ENCODE peak calls at places on chromosomes 2 and 18, in nine cellular contexts. Y is spleen, C is hepatocyte, M is tibial artery, D is sigmoid colon, T is adrenal gland, N is heart right ventricle, S is fibroblast of pulmonary artery, P is GM13977. A is an unnamed sample.

GRCh38 chr2:96825057-96825456 is 9.0 kb downstream of the CNNM3 start:
- DNase-seq in Y (peak; percentile 61), C (no peak), M (no peak), D (no peak), T (no peak), N (no peak), S (no peak), P (no peak), A (no peak)

GRCh38 chr2:241061275-241061674 is 40.8 kb downstream of the MTERF4 start:
- DNase-seq in Y (no peak), C (no peak), M (no peak), D (peak; percentile 36), T (peak; percentile 36), N (no peak), S (peak; percentile 86), P (no peak), A (no peak)

GRCh38 chr18:3891245-3891644 is 441.3 kb downstream of the TGIF1 start:
- DNase-seq in Y (no peak), C (no peak), M (no peak), D (no peak), T (peak; percentile 30), N (no peak), S (no peak), P (no peak), A (no peak)

GRCh38 chr2:128799736-128800135 is 481.1 kb upstream of the HS6ST1 start:
- DNase-seq in Y (no peak), C (no peak), M (no peak), D (no peak), T (no peak), N (no peak), S (no peak), P (no peak), A (no peak)

GRCh38 chr2:20619624-20620024 is 31.3 kb downstream of the HS1BP3 start:
- DNase-seq in Y (peak; percentile 61), C (no peak), M (peak; percentile 73), D (peak; percentile 71), T (peak; percentile 67), N (peak; percentile 71), S (no peak), P (no peak), A (no peak)

GRCh38 chr2:126444511-126444910 is 211.4 kb upstream of the GYPC start:
- DNase-seq in Y (no peak), C (no peak), M (no peak), D (no peak), T (no peak), N (no peak), S (no peak), P (no peak), A (no peak)

GRCh38 chr2:197011777-197012641 is 85.5 kb upstream of the PGAP1 start:
- DNase-seq in Y (no peak), C (peak; percentile 73), M (no peak), D (no peak), T (peak; percentile 40), N (no peak), S (peak; percentile 68), P (peak; percentile 69), A (no peak)

GRCh38 chr18:76593838-76594237 is 98.8 kb upstream of the ZNF516 start:
- DNase-seq in Y (no peak), C (no peak), M (no peak), D (no peak), T (no peak), N (no peak), S (no peak), P (no peak), A (no peak)

GRCh38 chr2:211875488-211875887 is 663.1 kb downstream of the ERBB4 start:
- DNase-seq in Y (no peak), C (no peak), M (no peak), D (no peak), T (no peak), N (no peak), S (no peak), P (no peak), A (no peak)

GRCh38 chr2:240132651-240132980 is 3.5 kb downstream of the COPS9 start:
- DNase-seq in Y (no peak), C (no peak), M (no peak), D (no peak), T (no peak), N (no peak), S (no peak), P (no peak), A (no peak)

GRCh38 chr2:229268626-229269025 is 2.5 kb downstream of the PID1 start:
- DNase-seq in Y (no peak), C (no peak), M (no peak), D (no peak), T (no peak), N (no peak), S (no peak), P (no peak), A (no peak)

GRCh38 chr2:169291517-169291916 is 70.8 kb downstream of the LRP2 start:
- DNase-seq in Y (no peak), C (no peak), M (no peak), D (no peak), T (no peak), N (no peak), S (no peak), P (no peak), A (no peak)

GRCh38 chr18:62369129-62369644 is 44.1 kb downstream of the TNFRSF11A start:
- DNase-seq in Y (no peak), C (no peak), M (no peak), D (no peak), T (no peak), N (no peak), S (no peak), P (no peak), A (no peak)

GRCh38 chr2:163191372-163191771 is 352.8 kb upstream of the KCNH7 start:
- DNase-seq in Y (no peak), C (peak; percentile 54), M (no peak), D (no peak), T (peak; percentile 30), N (no peak), S (peak; percentile 79), P (peak; percentile 14), A (no peak)

GRCh38 chr18:79723628-79724027 is 44.0 kb downstream of the CTDP1 start:
- DNase-seq in Y (no peak), C (no peak), M (no peak), D (no peak), T (no peak), N (no peak), S (no peak), P (no peak), A (no peak)

GRCh38 chr2:42843131-42843530 is 50.7 kb upstream of the HAAO start:
- DNase-seq in Y (peak; percentile 19), C (no peak), M (peak; percentile 60), D (no peak), T (no peak), N (no peak), S (no peak), P (no peak), A (no peak)

GRCh38 chr2:166417669-166418068 is 41.9 kb upstream of the SCN9A start:
- DNase-seq in Y (no peak), C (peak; percentile 14), M (no peak), D (no peak), T (no peak), N (no peak), S (peak; percentile 61), P (no peak), A (no peak)
- TF ChIP-seq CTCF in Y (no peak), C (peak; percentile 32), M (no peak), D (peak; percentile 25), T (no peak), N (no peak), S (peak; percentile 5), P (peak; percentile 28), A (no peak)

DNA sequence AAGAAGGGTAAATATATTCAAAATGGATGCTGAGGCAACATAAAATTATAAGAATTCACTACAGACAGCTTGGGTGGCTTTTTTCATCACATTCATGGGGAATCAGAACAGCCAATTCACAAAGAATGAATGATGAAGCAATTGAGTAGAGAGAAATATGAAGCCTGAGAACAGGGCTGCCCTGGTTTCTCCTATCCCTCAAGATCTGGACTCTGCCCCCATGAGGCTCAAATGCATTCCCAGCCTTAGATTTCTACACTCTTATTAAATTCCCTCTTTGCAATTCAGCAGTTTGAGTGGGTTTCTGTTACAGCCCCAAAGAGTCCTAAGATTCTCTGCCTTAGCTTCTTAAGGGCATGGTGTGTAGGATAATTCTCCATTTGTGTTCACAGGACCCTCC is 172.5 kb downstream of the MAIP1 start:
- DNase-seq in Y (no peak), C (peak; percentile 58), M (no peak), D (no peak), T (no peak), N (no peak), S (peak; percentile 31), P (no peak), A (no peak)
- TF ChIP-seq CTCF in Y (no peak), C (no peak), M (no peak), D (no peak), T (no peak), N (no peak), S (no peak), P (no peak), A (no peak)

DNA sequence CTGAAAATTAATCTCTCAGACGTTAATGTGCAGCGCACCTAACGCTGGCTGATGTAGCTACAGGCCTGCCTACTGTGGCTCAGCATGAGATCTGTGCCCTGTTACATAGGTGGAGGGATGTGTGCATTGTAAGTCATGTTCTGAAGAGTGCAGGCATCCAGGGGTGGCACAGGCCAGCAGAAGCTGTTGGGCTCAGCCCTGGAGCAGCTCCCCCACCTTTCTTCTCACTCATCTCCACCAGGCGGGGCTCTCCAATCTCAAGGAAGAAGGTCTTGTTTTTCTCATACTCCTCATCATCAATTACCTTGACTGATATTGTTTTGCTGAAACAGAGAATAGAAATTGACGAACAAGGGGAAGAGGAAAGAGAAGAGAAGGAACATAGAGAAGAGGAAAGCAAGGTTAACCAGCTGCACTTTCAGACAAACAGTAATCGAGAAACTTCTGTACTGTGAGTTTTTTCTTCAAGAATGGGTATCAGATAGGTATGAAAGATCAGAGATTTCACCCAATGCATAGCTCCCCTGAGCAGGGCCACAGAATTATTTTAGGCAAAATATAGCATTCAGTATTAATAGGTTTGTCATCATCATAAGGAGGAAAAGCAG is 273.6 kb downstream of the SLC8A1 start:
- DNase-seq in Y (no peak), C (no peak), M (no peak), D (no peak), T (no peak), N (no peak), S (no peak), P (peak; percentile 5), A (no peak)
- TF ChIP-seq CTCF in Y (no peak), C (no peak), M (no peak), D (no peak), T (no peak), N (no peak), S (no peak), P (no peak), A (no peak)

DNA sequence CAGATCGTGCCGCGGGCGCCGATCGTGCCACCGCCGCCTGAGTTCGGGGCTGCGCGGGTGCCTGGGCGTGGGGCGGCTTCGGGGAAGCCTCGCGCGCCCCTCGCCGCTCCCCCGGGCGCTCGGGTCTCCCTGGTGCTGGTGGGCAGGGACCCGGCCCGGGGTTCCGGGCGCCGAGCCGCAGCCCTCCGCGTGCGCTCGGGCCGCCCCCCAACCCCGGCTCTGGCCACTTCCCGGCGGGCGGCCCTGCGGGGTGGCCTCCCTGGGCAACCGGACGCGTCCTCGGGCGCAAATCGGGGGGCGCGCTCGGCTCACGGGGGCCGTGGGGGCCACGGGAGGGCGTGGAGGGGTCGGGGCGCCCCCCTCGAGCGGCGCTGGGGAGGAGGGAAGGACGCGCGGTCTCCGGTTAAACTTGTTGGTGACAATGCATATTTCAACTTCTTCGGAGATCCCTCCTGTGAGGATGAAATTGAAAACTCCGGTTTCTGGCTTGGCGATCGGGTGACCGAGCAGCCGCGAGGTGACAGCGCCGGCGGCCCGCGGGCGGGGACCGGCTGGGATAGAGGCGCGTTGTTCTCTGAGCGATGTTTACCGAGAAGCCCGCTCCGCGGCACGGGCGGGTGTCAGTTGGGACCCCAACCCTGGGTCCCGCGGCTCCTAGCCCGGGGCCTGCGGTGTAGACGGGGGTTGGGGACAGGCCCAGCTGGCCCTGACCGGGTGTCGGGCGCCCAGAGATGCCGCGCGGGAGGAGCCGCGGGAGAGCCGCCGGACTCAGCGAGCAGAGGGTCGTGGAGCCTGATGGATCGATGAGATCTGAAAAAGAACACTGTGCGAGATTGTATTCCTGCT is 676 bp downstream of the SH3BP4 start:
- DNase-seq in Y (peak; percentile 76), C (peak; percentile 59), M (peak; percentile 66), D (peak; percentile 63), T (peak; percentile 53), N (peak; percentile 33), S (no peak), P (no peak), A (no peak)
- TF ChIP-seq CTCF in Y (no peak), C (no peak), M (no peak), D (no peak), T (no peak), N (no peak), S (no peak), P (no peak), A (no peak)

A was measured in activated B cell treated with CpG ODN at 0.5 μM for 24 hours.